ENCODE peak calls at places on chromosomes 12 and 14, in nine cellular contexts. A, R, O, P, T, H, W, F and Z are unnamed samples.

GRCh38 chr12:56229819-56230448 is at the start of gene SLC39A5:
- DNase-seq in A (no peak), R (no peak), O (no peak), P (no peak), T (no peak), H (no peak), W (no peak), F (no peak), Z (no peak)

GRCh38 chr12:129052373-129052772 is 199.1 kb downstream of the GLT1D1 start:
- DNase-seq in A (no peak), R (no peak), O (no peak), P (no peak), T (no peak), H (no peak), W (peak), F (no peak), Z (no peak)

GRCh38 chr12:52494518-52494917 is 1.5 kb upstream of the KRT6A start:
- DNase-seq in A (peak), R (no peak), O (peak), P (peak), T (no peak), H (no peak), W (peak), F (no peak), Z (no peak)

GRCh38 chr12:79300199-79300568 is 390.6 kb downstream of the PAWR start:
- DNase-seq in A (no peak), R (no peak), O (no peak), P (no peak), T (no peak), H (no peak), W (no peak), F (no peak), Z (no peak)

GRCh38 chr12:12671850-12672660 is 23.9 kb downstream of the GPR19 start:
- DNase-seq in A (no peak), R (no peak), O (no peak), P (no peak), T (no peak), H (no peak), W (peak), F (no peak), Z (no peak)

GRCh38 chr12:76646366-76646765 is 86.8 kb upstream of the OSBPL8 start:
- DNase-seq in A (no peak), R (no peak), O (no peak), P (no peak), T (no peak), H (peak), W (no peak), F (no peak), Z (no peak)

GRCh38 chr12:53430116-53430515 is 6.5 kb downstream of the AMHR2 start:
- DNase-seq in A (no peak), R (no peak), O (no peak), P (no peak), T (no peak), H (no peak), W (no peak), F (no peak), Z (no peak)

GRCh38 chr12:89856431-89856830 is 147.8 kb upstream of the ATP2B1 start:
- DNase-seq in A (no peak), R (no peak), O (no peak), P (no peak), T (no peak), H (no peak), W (peak), F (no peak), Z (no peak)

GRCh38 chr12:127819066-127819465 is 447.9 kb upstream of the TMEM132C start:
- DNase-seq in A (no peak), R (no peak), O (no peak), P (no peak), T (no peak), H (no peak), W (no peak), F (no peak), Z (no peak)

GRCh38 chr12:85782711-85783110 is 53.5 kb downstream of the RASSF9 start:
- DNase-seq in A (no peak), R (no peak), O (no peak), P (no peak), T (no peak), H (no peak), W (no peak), F (no peak), Z (no peak)

GRCh38 chr14:66979083-66979974 is 209.9 kb upstream of the GARIN2 start:
- DNase-seq in A (no peak), R (no peak), O (no peak), P (no peak), T (no peak), H (no peak), W (no peak), F (no peak), Z (no peak)

GRCh38 chr12:118274066-118274465 is 98.6 kb downstream of the TAOK3 start:
- DNase-seq in A (no peak), R (no peak), O (no peak), P (no peak), T (no peak), H (no peak), W (no peak), F (no peak), Z (no peak)

GRCh38 chr12:47938594-47938993 is 24.8 kb upstream of the TMEM106C start:
- DNase-seq in A (no peak), R (no peak), O (no peak), P (no peak), T (no peak), H (no peak), W (no peak), F (no peak), Z (no peak)

GRCh38 chr14:83172363-83172762 is 1638.7 kb upstream of the SEL1L start:
- DNase-seq in A (no peak), R (no peak), O (no peak), P (no peak), T (no peak), H (no peak), W (peak), F (no peak), Z (no peak)

GRCh38 chr12:9651265-9651729 is 18.2 kb upstream of the CLEC2D start:
- DNase-seq in A (no peak), R (peak), O (peak), P (no peak), T (no peak), H (no peak), W (peak), F (no peak), Z (no peak)

GRCh38 chr12:127280393-127281275 is 986.3 kb upstream of the TMEM132C start:
- DNase-seq in A (peak), R (peak), O (peak), P (peak), T (no peak), H (no peak), W (no peak), F (no peak), Z (peak)

GRCh38 chr14:90976076-90976475 is 84.4 kb downstream of the RPS6KA5 start:
- DNase-seq in A (no peak), R (no peak), O (no peak), P (no peak), T (no peak), H (no peak), W (no peak), F (no peak), Z (no peak)